ENCODE peak calls at places on chromosomes 12 and 14, in eight cellular contexts. D is HCT116, E is A549, G is SK-N-SH, C is HepG2, V is K562, S is GM12878, I is WTC11. X is an unnamed sample.

GRCh38 chr14:79011091-79011919 is 841.1 kb downstream of the NRXN3 start:
- DNase-seq in D (no peak), E (peak; percentile 8), G (peak; percentile 37), C (peak; percentile 8), V (peak; percentile 63), S (no peak), I (no peak), X (peak; percentile 31)

GRCh38 chr12:8226355-8226754 is 1.1 kb downstream of the FAM90A1 start:
- DNase-seq in D (no peak), E (no peak), G (no peak), C (no peak), V (no peak), S (no peak), I (no peak), X (no peak)

GRCh38 chr12:10716704-10717315 is 6.3 kb downstream of the YBX3 start:
- DNase-seq in D (peak; percentile 75), E (peak; percentile 51), G (no peak), C (no peak), V (no peak), S (no peak), I (peak; percentile 24), X (peak; percentile 6)

GRCh38 chr12:78293039-78293686 is 462.5 kb downstream of the NAV3 start:
- DNase-seq in D (no peak), E (no peak), G (no peak), C (peak; percentile 36), V (no peak), S (no peak), I (no peak), X (no peak)

GRCh38 chr12:124683330-124683662 is 115.9 kb upstream of the NCOR2 start:
- DNase-seq in D (no peak), E (peak; percentile 68), G (no peak), C (peak; percentile 57), V (no peak), S (no peak), I (no peak), X (peak; percentile 44)

GRCh38 chr12:81758421-81759214 is 532 bp downstream of the PPFIA2 start:
- DNase-seq in D (no peak), E (no peak), G (peak; percentile 75), C (no peak), V (no peak), S (no peak), I (peak; percentile 45), X (no peak)

GRCh38 chr12:123860369-123860768 is 98.3 kb downstream of the DNAH10 start:
- DNase-seq in D (no peak), E (no peak), G (no peak), C (no peak), V (no peak), S (no peak), I (no peak), X (no peak)

GRCh38 chr12:18250313-18250916 is 10.9 kb upstream of the PIK3C2G start:
- DNase-seq in D (peak; percentile 54), E (peak; percentile 18), G (peak; percentile 26), C (peak; percentile 59), V (no peak), S (no peak), I (no peak), X (peak; percentile 79)

GRCh38 chr14:100076133-100076532 is 10.9 kb downstream of the EVL start:
- DNase-seq in D (peak; percentile 15), E (peak; percentile 13), G (no peak), C (peak; percentile 15), V (peak; percentile 35), S (no peak), I (peak; percentile 60), X (peak; percentile 96)

GRCh38 chr12:86261606-86262005 is 5.4 kb upstream of the MGAT4C start:
- DNase-seq in D (no peak), E (no peak), G (no peak), C (no peak), V (no peak), S (no peak), I (no peak), X (no peak)

GRCh38 chr12:106140223-106140986 is 1.7 kb upstream of the NUAK1 start:
- DNase-seq in D (no peak), E (no peak), G (no peak), C (no peak), V (no peak), S (no peak), I (no peak), X (no peak)

GRCh38 chr12:110039085-110039807 is 9.1 kb downstream of the C12orf76 start:
- DNase-seq in D (no peak), E (peak; percentile 92), G (no peak), C (peak; percentile 99), V (no peak), S (no peak), I (no peak), X (no peak)

GRCh38 chr14:61217516-61217915 is 63.6 kb downstream of the TMEM30B start:
- DNase-seq in D (no peak), E (no peak), G (no peak), C (no peak), V (no peak), S (no peak), I (no peak), X (no peak)

GRCh38 chr12:96448287-96448686 is 41.1 kb upstream of the CFAP54 start:
- DNase-seq in D (no peak), E (no peak), G (no peak), C (no peak), V (no peak), S (no peak), I (no peak), X (no peak)

GRCh38 chr12:81257952-81258551 is 180.2 kb downstream of the ACSS3 start:
- DNase-seq in D (peak; percentile 28), E (no peak), G (peak; percentile 10), C (peak; percentile 34), V (no peak), S (no peak), I (no peak), X (peak; percentile 50)

GRCh38 chr14:22980672-22981089 is 1.7 kb downstream of the AJUBA start:
- DNase-seq in D (no peak), E (peak; percentile 54), G (peak; percentile 43), C (peak; percentile 76), V (no peak), S (no peak), I (peak; percentile 76), X (no peak)

GRCh38 chr14:22984959-22985658 is 2.8 kb upstream of the AJUBA start:
- DNase-seq in D (no peak), E (no peak), G (no peak), C (no peak), V (no peak), S (no peak), I (no peak), X (no peak)

GRCh38 chr14:22982013-22982476 is 306 bp downstream of the AJUBA start:
- DNase-seq in D (no peak), E (no peak), G (no peak), C (no peak), V (no peak), S (no peak), I (peak; percentile 59), X (no peak)

GRCh38 chr14:22981090-22982012 is 1.0 kb downstream of the AJUBA start:
- DNase-seq in D (no peak), E (peak; percentile 53), G (peak; percentile 70), C (no peak), V (no peak), S (no peak), I (peak; percentile 40), X (no peak)

GRCh38 chr14:22982477-22983245 is at the start of gene AJUBA:
- DNase-seq in D (peak; percentile 78), E (peak; percentile 95), G (peak; percentile 92), C (peak; percentile 98), V (peak; percentile 95), S (no peak), I (peak; percentile 90), X (peak; percentile 92)
- TF ChIP-seq MAX in D (no peak), E (peak; percentile 94), G (peak; percentile 90), C (no peak), V (peak; percentile 70), S (peak; percentile 36), I (peak; percentile 91), X (peak; percentile 32)

DNA sequence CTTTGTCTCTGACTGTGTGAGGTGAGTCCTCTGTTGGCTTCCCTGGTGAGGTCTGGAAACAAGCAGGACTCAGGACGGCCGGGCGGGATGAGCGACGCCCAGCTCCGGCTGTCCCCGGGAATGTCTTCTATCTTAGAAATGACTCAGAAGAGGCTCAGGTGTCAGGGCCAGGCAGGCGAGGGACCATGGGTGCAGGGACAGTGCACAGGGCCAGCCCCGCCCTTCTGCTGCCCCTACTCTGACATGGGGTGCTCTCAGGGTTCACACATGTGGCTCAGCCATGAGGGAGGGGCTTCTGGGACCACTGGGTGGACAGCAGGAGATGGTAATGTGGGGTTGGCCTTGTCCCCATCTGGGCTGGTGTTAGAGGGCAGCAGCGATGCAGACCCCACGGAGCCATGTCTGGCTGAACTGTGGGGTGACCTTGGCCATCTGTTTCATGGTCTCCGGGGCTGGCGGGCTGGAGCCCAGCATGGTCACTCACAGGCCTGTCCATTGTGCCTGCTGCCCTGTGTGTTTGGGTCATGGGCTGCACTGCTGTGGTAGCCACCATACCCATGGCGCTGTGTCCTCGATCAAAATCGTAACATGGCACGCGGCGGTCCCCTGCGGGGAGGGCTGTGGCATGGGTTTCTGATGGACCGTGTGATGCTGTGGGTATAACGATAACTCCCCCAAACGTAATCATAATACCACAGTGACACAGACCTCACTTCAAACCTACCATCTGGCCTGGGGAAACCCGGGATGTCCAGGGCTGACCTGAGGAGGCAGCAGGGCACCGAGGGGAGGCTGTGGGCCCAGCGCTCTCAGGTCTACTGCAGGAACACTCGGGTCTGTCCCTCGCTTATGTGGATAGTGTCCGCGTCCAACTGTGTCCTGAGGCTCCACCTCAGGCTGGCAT is 368.8 kb downstream of the TMEM121 start:
- DNase-seq in D (no peak), E (no peak), G (peak; percentile 25), C (no peak), V (peak; percentile 1), S (no peak), I (peak; percentile 1), X (no peak)
- TF ChIP-seq MAX in D (no peak), E (no peak), G (no peak), C (no peak), V (no peak), S (no peak), I (no peak), X (no peak)

DNA sequence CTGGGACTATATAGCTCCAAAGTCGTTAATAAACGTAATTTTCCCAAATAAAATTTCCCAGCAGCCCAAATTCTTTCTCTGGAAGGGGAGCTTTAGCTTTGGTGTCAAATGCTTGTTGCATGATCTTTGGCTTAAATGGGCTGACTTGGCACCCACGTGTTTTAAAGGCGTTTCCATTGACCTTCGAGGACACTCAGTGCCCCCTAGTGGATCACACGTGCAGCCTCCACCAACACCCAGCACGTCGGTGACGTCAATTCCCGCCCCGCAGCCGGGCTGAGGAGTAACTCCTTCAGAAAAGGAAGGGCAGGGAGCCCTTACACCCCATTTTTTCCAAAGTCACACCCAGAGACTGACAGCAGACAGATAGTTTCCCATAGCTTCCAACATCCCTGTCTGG is 707.8 kb downstream of the AACS start:
- DNase-seq in D (peak; percentile 6), E (peak; percentile 18), G (peak; percentile 52), C (peak; percentile 27), V (peak; percentile 52), S (no peak), I (peak; percentile 32), X (peak; percentile 76)
- TF ChIP-seq MAX in D (peak; percentile 58), E (peak; percentile 91), G (peak; percentile 19), C (peak; percentile 73), V (peak; percentile 20), S (peak; percentile 59), I (peak; percentile 51), X (peak; percentile 99)

DNA sequence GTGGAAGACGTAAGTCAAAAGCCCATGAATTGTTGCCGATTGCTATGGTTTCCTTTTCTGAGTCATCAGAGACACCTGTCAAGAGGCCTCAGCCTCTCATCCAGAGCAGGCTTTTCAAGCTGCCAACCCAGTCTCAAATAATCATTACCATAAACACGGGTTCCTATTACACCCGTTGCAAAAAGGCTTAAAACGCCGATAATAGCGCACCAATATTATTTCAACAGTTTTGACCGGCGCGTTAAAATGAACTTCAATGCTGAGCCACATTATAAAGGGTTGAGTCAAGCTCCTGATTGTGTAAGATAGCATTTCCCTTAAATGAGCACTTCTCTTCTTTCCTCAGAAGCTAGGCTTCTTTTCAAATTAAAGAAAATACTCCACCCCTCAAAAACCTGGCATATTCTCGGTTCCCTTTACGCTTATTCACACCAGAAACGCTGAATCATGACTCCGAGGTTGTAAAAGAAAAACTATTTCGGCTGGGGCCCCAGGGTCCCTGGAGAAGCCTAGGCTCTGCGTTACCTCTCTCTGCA is 1.4 kb downstream of the TMTC1 start:
- DNase-seq in D (no peak), E (no peak), G (no peak), C (no peak), V (no peak), S (no peak), I (no peak), X (peak; percentile 68)
- TF ChIP-seq MAX in D (no peak), E (no peak), G (no peak), C (no peak), V (no peak), S (no peak), I (no peak), X (no peak)